ENCODE peak calls at places on chromosome 14, in seven cellular contexts. O is BJ; F is activated CD4-positive, alpha-beta T cell treated with anti-CD3 and anti-CD28 coated beads for 24 hours; Q is AG10803; S is stimulated activated CD4-positive, alpha-beta T cell treated with anti-CD3 and anti-CD28 coated beads, Interleukin-4, amount 100 ng/mL, for 24 hours; K is foreskin melanocyte; D is activated CD4-positive, CD25-positive, alpha-beta regulatory T cell treated with anti-CD3 and anti-CD28 coated beads, Interleukin-2, amount 50 U/mL, for 72 hours. E is an unnamed sample.

GRCh38 chr14:29463727-29464370 is 463.8 kb downstream of the PRKD1 start:
- DNase-seq in Q (peak), F (no peak), K (no peak), D (no peak), S (no peak), O (no peak), E (no peak)

GRCh38 chr14:100783630-100784321 is 42.1 kb upstream of the MEG3 start:
- DNase-seq in D (no peak), F (no peak), S (no peak), O (no peak), Q (no peak), K (no peak), E (no peak)

GRCh38 chr14:24132061-24132685 is 1.7 kb downstream of the FITM1 start:
- DNase-seq in K (no peak), D (peak), O (no peak), S (peak), Q (no peak), F (no peak), E (no peak)

GRCh38 chr14:80862983-80863382 is 78.6 kb downstream of the CEP128 start:
- DNase-seq in F (no peak), D (no peak), K (no peak), O (no peak), Q (no peak), S (no peak), E (no peak)

GRCh38 chr14:23602181-23603095 is 23.8 kb upstream of the JPH4 start:
- DNase-seq in Q (no peak), K (no peak), S (no peak), O (no peak), D (no peak), F (no peak), E (no peak)

GRCh38 chr14:99946652-99947489 is 118.4 kb upstream of the EVL start:
- DNase-seq in F (peak), S (peak), O (no peak), Q (no peak), K (no peak), D (peak), E (peak)

GRCh38 chr14:79201545-79202247 is 1009.6 kb downstream of the DIO2 start:
- DNase-seq in O (no peak), K (no peak), F (no peak), S (no peak), Q (no peak), D (no peak), E (no peak)

GRCh38 chr14:75764022-75764421 is 103.0 kb downstream of the TTLL5 start:
- DNase-seq in S (no peak), D (no peak), F (no peak), Q (no peak), K (no peak), O (no peak), E (no peak)

GRCh38 chr14:48703728-48704467 is 882.3 kb downstream of the RPS29 start:
- DNase-seq in S (no peak), K (no peak), O (no peak), Q (no peak), D (no peak), F (no peak), E (no peak)

GRCh38 chr14:102320033-102320660 is 601 bp downstream of the ZNF839 start:
- DNase-seq in D (peak), O (no peak), K (peak), Q (peak), F (peak), S (peak), E (peak)

GRCh38 chr14:98944989-98945388 is 327.0 kb downstream of the BCL11B start:
- DNase-seq in S (no peak), K (no peak), D (no peak), O (no peak), Q (no peak), F (no peak), E (peak)

GRCh38 chr14:51395361-51395849 is 155.4 kb downstream of the TMX1 start:
- DNase-seq in O (peak), D (no peak), S (no peak), K (peak), Q (peak), F (no peak), E (no peak)

GRCh38 chr14:88904864-88905263 is 80.4 kb downstream of the TTC8 start:
- DNase-seq in D (no peak), K (no peak), O (no peak), Q (peak), S (no peak), F (no peak), E (no peak)

GRCh38 chr14:77296155-77296554 is 24.5 kb downstream of the POMT2 start:
- DNase-seq in K (no peak), S (no peak), F (no peak), D (no peak), Q (no peak), O (no peak), E (no peak)

GRCh38 chr14:42421377-42422078 is 814.9 kb downstream of the LRFN5 start:
- DNase-seq in Q (no peak), O (no peak), K (peak), D (no peak), S (no peak), F (no peak), E (no peak)

GRCh38 chr14:76827696-76828301 is 1.6 kb downstream of the LRRC74A start:
- DNase-seq in F (no peak), O (no peak), S (no peak), Q (no peak), D (no peak), K (no peak), E (no peak)

GRCh38 chr14:95273041-95273978 is 46.4 kb downstream of the CLMN start:
- DNase-seq in S (no peak), Q (no peak), K (no peak), F (no peak), O (no peak), D (no peak), E (no peak)

GRCh38 chr14:73789996-73790581 is 61.5 kb upstream of the PTGR2 start:
- DNase-seq in D (no peak), O (peak), K (peak), S (no peak), Q (peak), F (no peak), E (no peak)